ENCODE peak calls at places on chromosomes 11 and 22, in four cellular contexts. U is psoas muscle, I is stomach, C is cardiac fibroblast. L is an unnamed sample.

GRCh38 chr22:32202539-32203180 is 2.2 kb downstream of the RFPL2 start:
- DNase-seq in U (no peak), I (peak; percentile 52), C (peak; percentile 45), L (peak; percentile 25)

GRCh38 chr11:75245356-75246005 is 4.9 kb downstream of the TPBGL start:
- DNase-seq in U (no peak), I (peak; percentile 8), C (no peak), L (no peak)

GRCh38 chr11:68495872-68496271 is 35.3 kb downstream of the PPP6R3 start:
- DNase-seq in U (no peak), I (no peak), C (no peak), L (no peak)

GRCh38 chr22:37559901-37560681 is at the start of gene CDC42EP1:
- DNase-seq in U (peak; percentile 64), I (peak; percentile 74), C (peak; percentile 75), L (no peak)

GRCh38 chr11:29324328-29324727 is 692.5 kb downstream of the KCNA4 start:
- DNase-seq in U (no peak), I (no peak), C (peak; percentile 41), L (no peak)

GRCh38 chr22:29716814-29717213 is 3.0 kb upstream of the CABP7 start:
- DNase-seq in U (peak; percentile 60), I (peak; percentile 57), C (peak; percentile 84), L (no peak)

GRCh38 chr22:46966495-46966845 is 204.0 kb downstream of the TBC1D22A start:
- DNase-seq in U (no peak), I (no peak), C (no peak), L (no peak)

GRCh38 chr22:48101704-48102103 is 1339.3 kb downstream of the TBC1D22A start:
- DNase-seq in U (no peak), I (peak; percentile 15), C (no peak), L (no peak)

GRCh38 chr11:131409307-131409706 is 38.9 kb downstream of the NTM start:
- DNase-seq in U (no peak), I (no peak), C (no peak), L (no peak)

GRCh38 chr22:30010789-30011405 is 69.4 kb upstream of the HORMAD2 start:
- DNase-seq in U (no peak), I (no peak), C (no peak), L (no peak)

GRCh38 chr11:102705626-102706025 is at the start of gene MMP27:
- DNase-seq in U (no peak), I (no peak), C (no peak), L (no peak)

GRCh38 chr22:39348909-39349505 is 784 bp upstream of the SYNGR1 start:
- DNase-seq in U (no peak), I (no peak), C (no peak), L (no peak)

GRCh38 chr11:43549624-43550023 is 130.9 kb upstream of the HSD17B12 start:
- DNase-seq in U (no peak), I (no peak), C (no peak), L (no peak)

GRCh38 chr22:41501209-41501608 is 32.3 kb downstream of the ACO2 start:
- DNase-seq in U (no peak), I (no peak), C (no peak), L (no peak)

GRCh38 chr11:9688716-9689511 is 25.0 kb downstream of the SWAP70 start:
- DNase-seq in U (no peak), I (no peak), C (peak; percentile 82), L (no peak)

GRCh38 chr11:121503056-121503455 is 50.3 kb upstream of the SORL1-AS1 start:
- DNase-seq in U (no peak), I (no peak), C (no peak), L (no peak)
- H3K4me3 ChIP-seq in U (no peak overlapping the region), I (no peak overlapping the region), C (no peak overlapping the region), L (no peak overlapping the region)

GRCh38 chr11:1896468-1896867 is 4.8 kb upstream of the PRR33 start:
- DNase-seq in U (no peak), I (no peak), C (no peak), L (no peak)

GRCh38 chr11:1893581-1894359 is 2.1 kb upstream of the PRR33 start:
- DNase-seq in U (no peak), I (no peak), C (peak; percentile 45), L (no peak)

GRCh38 chr11:1899100-1899499 is 7.4 kb upstream of the PRR33 start:
- DNase-seq in U (no peak), I (no peak), C (no peak), L (no peak)

GRCh38 chr11:1899686-1900085 is 8.0 kb upstream of the PRR33 start:
- DNase-seq in U (no peak), I (no peak), C (no peak), L (no peak)

DNA sequence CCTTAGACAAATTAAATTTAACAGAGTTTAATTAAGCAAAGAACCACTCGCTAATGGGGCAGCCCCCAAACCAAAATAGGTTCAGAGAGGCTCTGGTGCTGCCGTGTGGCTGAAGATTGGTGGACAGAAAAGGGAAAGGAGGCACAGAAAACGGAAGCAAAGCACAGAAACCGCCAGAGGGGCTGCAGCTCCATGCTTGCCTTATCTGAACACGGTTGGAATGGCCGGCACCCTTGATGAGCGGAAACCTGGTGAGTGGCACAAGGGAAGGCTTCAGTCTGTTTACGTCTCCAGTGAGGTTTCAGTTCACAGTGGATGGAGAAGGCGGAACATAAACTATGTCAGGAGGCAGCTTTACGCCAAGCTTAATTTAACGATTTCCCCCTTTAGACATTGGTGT is 5.2 kb upstream of the PRR33 start:
- DNase-seq in U (no peak), I (no peak), C (no peak), L (no peak)
- H3K4me3 ChIP-seq in U (no peak overlapping the region), I (no peak overlapping the region), C (no peak overlapping the region), L (no peak overlapping the region)

GRCh38 chr22:19110064-19110458 is 12.2 kb downstream of the DGCR2 start:
- DNase-seq in U (no peak), I (no peak), C (no peak), L (no peak)

GRCh38 chr22:19108807-19109197 is 13.4 kb downstream of the DGCR2 start:
- DNase-seq in U (no peak), I (no peak), C (no peak), L (no peak)

GRCh38 chr22:19107730-19108074 is 14.5 kb downstream of the DGCR2 start:
- DNase-seq in U (no peak), I (no peak), C (no peak), L (no peak)

GRCh38 chr22:19111140-19111539 is 11.1 kb downstream of the DGCR2 start:
- DNase-seq in U (no peak), I (no peak), C (no peak), L (no peak)

GRCh38 chr22:19109198-19110063 is 12.8 kb downstream of the DGCR2 start:
- DNase-seq in U (no peak), I (peak; percentile 68), C (peak; percentile 85), L (no peak)
- H3K4me3 ChIP-seq in U (peak overlapping the region; percentile 33), I (no peak overlapping the region), C (no peak overlapping the region), L (peak overlapping the region; percentile 2)

DNA sequence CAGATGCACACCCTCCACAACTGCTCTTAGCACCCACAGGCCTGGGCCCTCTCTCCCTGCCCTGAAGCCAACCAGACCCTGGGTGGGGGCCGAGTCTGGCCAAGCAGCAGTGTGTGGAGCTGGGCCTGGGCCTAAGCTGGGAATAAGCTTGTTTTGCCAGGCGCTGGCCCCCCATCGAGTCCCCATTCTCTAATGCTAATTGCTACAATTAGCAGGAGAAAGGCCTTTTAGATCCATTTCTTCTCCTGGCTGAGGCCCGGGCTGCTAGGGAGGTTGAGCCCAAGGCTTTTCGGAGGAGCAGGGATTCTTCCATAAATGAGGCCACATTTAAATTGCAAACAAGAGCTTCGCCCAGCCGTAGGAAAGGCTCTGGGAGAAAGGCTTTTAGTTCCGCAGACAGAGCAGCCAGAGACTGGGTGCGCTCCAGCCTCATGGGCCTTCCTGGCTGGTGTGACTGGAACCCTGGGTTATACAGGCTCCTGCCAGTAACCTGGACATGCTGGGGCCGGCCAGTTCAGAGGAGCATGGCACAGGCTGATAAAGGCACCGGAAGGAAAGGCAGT is 6.4 kb downstream of the KCNQ1OT1 start:
- DNase-seq in U (no peak), I (no peak), C (no peak), L (no peak)
- H3K4me3 ChIP-seq in U (no peak overlapping the region), I (no peak overlapping the region), C (no peak overlapping the region), L (no peak overlapping the region)

GRCh38 chr11:101466352-101466751 is 117.5 kb downstream of the TRPC6 start:
- DNase-seq in U (no peak), I (no peak), C (no peak), L (no peak)
- H3K4me3 ChIP-seq in U (no peak overlapping the region), I (no peak overlapping the region), C (no peak overlapping the region), L (no peak overlapping the region)

DNA sequence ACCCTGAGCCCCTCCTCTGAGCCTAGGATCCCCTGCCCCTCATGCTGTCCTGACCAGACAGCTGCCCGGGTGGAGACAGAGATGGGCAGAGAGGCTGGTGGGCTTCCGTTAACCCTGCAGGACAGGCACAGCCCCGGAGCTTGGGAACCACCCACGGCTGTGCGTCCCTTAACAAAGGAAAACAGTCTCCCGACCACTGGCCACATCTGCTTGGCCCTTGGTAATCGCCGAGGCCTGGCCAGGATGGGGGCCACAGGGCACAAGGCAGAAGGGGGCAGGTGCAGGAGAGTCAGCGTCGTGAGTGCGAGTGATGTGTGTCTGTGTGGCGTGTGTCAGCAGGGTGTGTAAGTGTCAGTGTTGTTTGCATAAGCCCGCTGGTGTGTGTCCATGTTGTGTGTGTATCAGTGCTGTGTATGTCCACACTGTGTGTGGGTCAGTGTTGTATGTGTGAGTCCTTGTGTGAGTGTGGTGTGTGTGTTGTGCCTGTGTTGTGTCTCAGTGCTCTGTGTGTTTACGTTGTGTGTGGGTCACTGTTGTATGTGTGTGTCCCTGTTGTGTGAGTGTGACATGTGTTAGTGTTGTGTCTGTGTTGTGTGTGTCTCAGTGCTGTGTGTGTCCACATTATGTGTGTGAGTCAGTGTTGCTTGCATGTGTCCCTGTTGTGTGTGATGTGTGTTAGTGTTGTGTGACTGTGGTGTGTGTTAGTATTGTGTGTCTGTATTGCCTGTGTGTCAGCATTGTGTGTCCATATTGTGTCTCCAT is 369.5 kb downstream of the BRD1 start:
- DNase-seq in U (no peak), I (no peak), C (no peak), L (no peak)
- H3K4me3 ChIP-seq in U (no peak overlapping the region), I (no peak overlapping the region), C (no peak overlapping the region), L (no peak overlapping the region)

DNA sequence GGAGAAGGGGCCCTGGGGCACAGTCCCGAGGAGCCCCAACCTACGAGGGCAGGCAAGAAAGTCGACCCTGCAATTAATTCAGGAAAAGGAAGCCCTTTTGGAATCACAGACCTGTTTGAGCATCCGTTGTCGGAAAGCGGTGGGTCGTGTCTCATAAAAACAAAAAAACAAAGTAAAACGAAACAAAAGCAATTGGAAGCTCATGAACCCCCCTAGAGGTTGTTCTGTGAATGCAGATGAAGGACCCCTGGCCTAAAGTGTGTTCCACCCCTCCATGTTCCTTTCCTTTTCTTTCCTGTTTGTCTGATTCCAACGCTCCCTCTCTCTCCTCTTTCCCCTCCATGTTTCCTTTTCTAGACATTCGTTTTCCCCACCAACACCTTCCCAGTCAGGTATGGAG is 203.7 kb downstream of the GRIK4 start:
- DNase-seq in U (no peak), I (no peak), C (peak; percentile 8), L (no peak)
- H3K4me3 ChIP-seq in U (no peak overlapping the region), I (peak overlapping the region; percentile 6), C (no peak overlapping the region), L (no peak overlapping the region)

GRCh38 chr11:119460582-119460981 is 37.6 kb upstream of the THY1 start:
- DNase-seq in U (no peak), I (no peak), C (peak; percentile 89), L (no peak)
- H3K4me3 ChIP-seq in U (no peak overlapping the region), I (no peak overlapping the region), C (no peak overlapping the region), L (no peak overlapping the region)

L was measured in LNCaP clone FGC.